ENCODE peak calls at places on chromosomes 1 and 21, in six cellular contexts. One of them, this sample, is unnamed.

GRCh38 chr1:179599623-179600249 is 8.1 kb downstream of the TDRD5 start:
- DNase-seq in NB4: peak
- DNase-seq in neural progenitor cell: peak
- DNase-seq in heart right ventricle: no peak
- DNase-seq in tibial nerve: no peak
- DNase-seq in OCI-LY7: peak
- DNase-seq in this sample: peak

GRCh38 chr1:30790850-30791778 is 33.5 kb upstream of the LAPTM5 start:
- DNase-seq in NB4: peak
- DNase-seq in neural progenitor cell: no peak
- DNase-seq in heart right ventricle: no peak
- DNase-seq in tibial nerve: no peak
- DNase-seq in OCI-LY7: peak
- DNase-seq in this sample: peak

GRCh38 chr1:243513726-243514491 is 258.1 kb downstream of the SDCCAG8 start:
- DNase-seq in NB4: no peak
- DNase-seq in neural progenitor cell: no peak
- DNase-seq in heart right ventricle: no peak
- DNase-seq in tibial nerve: no peak
- DNase-seq in OCI-LY7: no peak
- DNase-seq in this sample: no peak

GRCh38 chr1:33640114-33640660 is 167.7 kb downstream of the ZSCAN20 start:
- DNase-seq in NB4: no peak
- DNase-seq in neural progenitor cell: no peak
- DNase-seq in heart right ventricle: no peak
- DNase-seq in tibial nerve: no peak
- DNase-seq in OCI-LY7: no peak
- DNase-seq in this sample: no peak

GRCh38 chr1:40820911-40821693 is 37.5 kb downstream of the KCNQ4 start:
- DNase-seq in NB4: no peak
- DNase-seq in neural progenitor cell: no peak
- DNase-seq in heart right ventricle: no peak
- DNase-seq in tibial nerve: no peak
- DNase-seq in OCI-LY7: no peak
- DNase-seq in this sample: no peak

GRCh38 chr1:235999259-235999925 is 65.5 kb downstream of the NID1 start:
- DNase-seq in NB4: peak
- DNase-seq in neural progenitor cell: no peak
- DNase-seq in heart right ventricle: peak
- DNase-seq in tibial nerve: no peak
- DNase-seq in OCI-LY7: no peak
- DNase-seq in this sample: peak

GRCh38 chr1:101051688-101052638 is 26.4 kb upstream of the DPH5 start:
- DNase-seq in NB4: no peak
- DNase-seq in neural progenitor cell: no peak
- DNase-seq in heart right ventricle: no peak
- DNase-seq in tibial nerve: no peak
- DNase-seq in OCI-LY7: peak
- DNase-seq in this sample: peak

GRCh38 chr1:205013683-205014367 is 29.2 kb upstream of the CNTN2 start:
- DNase-seq in NB4: no peak
- DNase-seq in neural progenitor cell: peak
- DNase-seq in heart right ventricle: peak
- DNase-seq in tibial nerve: no peak
- DNase-seq in OCI-LY7: no peak
- DNase-seq in this sample: no peak

GRCh38 chr1:67170751-67171573 is 4.7 kb downstream of the IL23R start:
- DNase-seq in NB4: no peak
- DNase-seq in neural progenitor cell: no peak
- DNase-seq in heart right ventricle: no peak
- DNase-seq in tibial nerve: no peak
- DNase-seq in OCI-LY7: no peak
- DNase-seq in this sample: no peak

GRCh38 chr1:177847843-177848242 is 122.0 kb downstream of the SEC16B start:
- DNase-seq in NB4: no peak
- DNase-seq in neural progenitor cell: no peak
- DNase-seq in heart right ventricle: no peak
- DNase-seq in tibial nerve: no peak
- DNase-seq in OCI-LY7: no peak
- DNase-seq in this sample: no peak

GRCh38 chr1:225875044-225875822 is 6.9 kb downstream of the TMEM63A start:
- DNase-seq in NB4: no peak
- DNase-seq in neural progenitor cell: no peak
- DNase-seq in heart right ventricle: no peak
- DNase-seq in tibial nerve: no peak
- DNase-seq in OCI-LY7: no peak
- DNase-seq in this sample: no peak

GRCh38 chr1:225866061-225866844 is 15.9 kb downstream of the TMEM63A start:
- DNase-seq in NB4: peak
- DNase-seq in neural progenitor cell: no peak
- DNase-seq in heart right ventricle: no peak
- DNase-seq in tibial nerve: no peak
- DNase-seq in OCI-LY7: no peak
- DNase-seq in this sample: no peak

GRCh38 chr1:231075497-231075896 is 35.4 kb upstream of the FAM89A start:
- DNase-seq in NB4: no peak
- DNase-seq in neural progenitor cell: no peak
- DNase-seq in heart right ventricle: no peak
- DNase-seq in tibial nerve: no peak
- DNase-seq in OCI-LY7: no peak
- DNase-seq in this sample: no peak

GRCh38 chr1:160658956-160659255 is 12.1 kb upstream of the SLAMF1 start:
- DNase-seq in NB4: peak
- DNase-seq in neural progenitor cell: no peak
- DNase-seq in heart right ventricle: no peak
- DNase-seq in tibial nerve: no peak
- DNase-seq in OCI-LY7: no peak
- DNase-seq in this sample: peak

GRCh38 chr1:116881879-116882520 is 27.7 kb upstream of the PTGFRN start:
- DNase-seq in NB4: peak
- DNase-seq in neural progenitor cell: peak
- DNase-seq in heart right ventricle: peak
- DNase-seq in tibial nerve: no peak
- DNase-seq in OCI-LY7: peak
- DNase-seq in this sample: peak

GRCh38 chr1:57957576-57957975 is 533.7 kb upstream of the DAB1 start:
- DNase-seq in NB4: no peak
- DNase-seq in neural progenitor cell: no peak
- DNase-seq in heart right ventricle: no peak
- DNase-seq in tibial nerve: no peak
- DNase-seq in OCI-LY7: no peak
- DNase-seq in this sample: no peak

GRCh38 chr1:192080671-192081070 is 77.6 kb upstream of the RGS18 start:
- DNase-seq in NB4: no peak
- DNase-seq in neural progenitor cell: no peak
- DNase-seq in heart right ventricle: no peak
- DNase-seq in tibial nerve: no peak
- DNase-seq in OCI-LY7: no peak
- DNase-seq in this sample: no peak

DNA sequence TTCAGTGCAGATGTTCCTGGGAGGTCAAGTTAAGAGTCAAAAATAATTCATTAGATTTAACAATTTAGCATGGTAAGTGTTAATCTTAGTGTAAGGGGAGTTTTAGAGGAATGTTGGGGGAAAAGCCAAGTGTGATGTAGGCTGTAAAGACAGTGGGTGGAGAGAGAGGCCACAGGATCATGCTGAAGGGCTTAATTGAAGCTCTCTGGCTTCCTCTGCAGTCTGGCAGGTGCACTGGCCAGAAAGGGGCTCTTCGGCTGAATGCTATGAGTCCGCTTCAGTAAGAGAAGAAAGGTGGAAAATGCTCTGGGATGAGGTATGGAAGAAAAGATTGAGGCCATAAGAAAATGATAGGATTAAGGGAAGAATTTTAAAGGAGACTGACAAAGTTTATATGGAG is 3.0 kb downstream of the BRDT start:
- DNase-seq in NB4: no peak
- DNase-seq in neural progenitor cell: peak
- DNase-seq in heart right ventricle: no peak
- DNase-seq in tibial nerve: no peak
- DNase-seq in OCI-LY7: no peak
- DNase-seq in this sample: no peak
- TF ChIP-seq CTCF in NB4: no peak
- TF ChIP-seq CTCF in neural progenitor cell: peak
- TF ChIP-seq CTCF in heart right ventricle: no peak
- TF ChIP-seq CTCF in tibial nerve: no peak
- TF ChIP-seq CTCF in OCI-LY7: no peak
- TF ChIP-seq CTCF in this sample: no peak

DNA sequence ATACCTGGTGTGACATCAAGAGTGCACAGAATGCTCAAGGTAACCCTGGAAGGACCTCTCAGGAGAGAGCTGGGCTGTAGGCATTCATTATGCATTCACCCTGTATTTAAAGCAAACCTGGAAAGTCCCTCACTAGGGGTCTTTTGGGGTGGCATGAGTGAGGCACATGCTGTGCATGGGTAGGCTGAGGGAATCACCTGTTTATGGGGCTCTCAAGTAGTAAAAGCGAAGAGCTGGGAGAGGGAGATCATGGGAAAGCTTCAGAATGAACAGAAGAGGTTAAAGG is 736 bp downstream of the EFNA1 start:
- DNase-seq in NB4: no peak
- DNase-seq in neural progenitor cell: no peak
- DNase-seq in heart right ventricle: no peak
- DNase-seq in tibial nerve: no peak
- DNase-seq in OCI-LY7: no peak
- DNase-seq in this sample: no peak
- H3K4me3 ChIP-seq in NB4: no peak
- H3K4me3 ChIP-seq in neural progenitor cell: peak
- H3K4me3 ChIP-seq in heart right ventricle: peak
- H3K4me3 ChIP-seq in tibial nerve: peak
- H3K4me3 ChIP-seq in OCI-LY7: no peak
- H3K4me3 ChIP-seq in this sample: no peak

GRCh38 chr1:233406994-233407631 is 79.6 kb downstream of the MAP3K21 start:
- DNase-seq in NB4: no peak
- DNase-seq in neural progenitor cell: no peak
- DNase-seq in heart right ventricle: no peak
- DNase-seq in tibial nerve: no peak
- DNase-seq in OCI-LY7: no peak
- DNase-seq in this sample: peak
- TF ChIP-seq CTCF in NB4: no peak
- TF ChIP-seq CTCF in neural progenitor cell: no peak
- TF ChIP-seq CTCF in heart right ventricle: no peak
- TF ChIP-seq CTCF in tibial nerve: no peak
- TF ChIP-seq CTCF in OCI-LY7: no peak
- TF ChIP-seq CTCF in this sample: no peak

DNA sequence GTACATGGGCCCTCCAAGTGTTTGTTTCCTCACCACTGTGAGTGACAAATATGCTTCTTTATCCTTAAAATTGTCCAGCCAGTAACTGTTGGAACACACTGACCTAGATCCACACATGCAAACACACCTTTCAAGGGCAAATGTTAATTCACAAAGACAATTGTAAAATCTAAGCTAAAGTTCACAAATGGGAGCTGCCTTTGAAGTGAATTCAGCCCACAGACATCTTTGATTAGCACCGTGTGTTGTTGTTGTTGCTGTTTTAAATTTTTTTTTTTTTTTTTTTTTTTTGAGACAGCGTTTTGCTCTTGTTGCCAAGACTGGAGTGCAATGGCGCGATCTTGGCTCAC is 52.3 kb upstream of the SLC16A1 start:
- DNase-seq in NB4: no peak
- DNase-seq in neural progenitor cell: no peak
- DNase-seq in heart right ventricle: no peak
- DNase-seq in tibial nerve: no peak
- DNase-seq in OCI-LY7: no peak
- DNase-seq in this sample: no peak
- H3K4me3 ChIP-seq in NB4: no peak
- H3K4me3 ChIP-seq in neural progenitor cell: no peak
- H3K4me3 ChIP-seq in heart right ventricle: no peak
- H3K4me3 ChIP-seq in tibial nerve: no peak
- H3K4me3 ChIP-seq in OCI-LY7: no peak
- H3K4me3 ChIP-seq in this sample: no peak

DNA sequence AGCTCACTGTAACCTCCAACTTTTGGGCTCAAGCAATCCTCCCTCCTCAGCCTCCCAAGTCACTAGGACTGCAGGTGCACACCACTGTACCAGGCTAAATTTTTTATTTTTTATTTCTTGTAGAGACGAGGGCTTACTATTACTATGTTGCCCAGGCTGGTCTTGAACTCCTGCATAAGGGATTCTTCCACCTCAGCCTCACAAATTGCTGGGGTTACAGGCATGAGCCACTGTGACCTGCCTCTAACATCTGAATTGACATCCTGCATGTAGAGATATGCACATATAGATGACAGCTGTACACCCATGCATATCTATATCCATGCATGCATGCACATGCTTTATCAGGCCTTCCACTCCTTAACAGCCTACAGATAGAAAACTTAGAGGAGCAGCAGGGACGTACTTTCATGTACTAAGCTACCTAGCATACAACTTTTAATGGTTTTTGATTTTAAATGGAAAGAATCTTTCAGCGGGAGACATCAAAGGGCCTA is 740.9 kb upstream of the TPTE start:
- DNase-seq in NB4: no peak
- DNase-seq in neural progenitor cell: no peak
- DNase-seq in heart right ventricle: no peak
- DNase-seq in tibial nerve: no peak
- DNase-seq in OCI-LY7: no peak
- DNase-seq in this sample: no peak
- TF ChIP-seq CTCF in NB4: no peak
- TF ChIP-seq CTCF in neural progenitor cell: no peak
- TF ChIP-seq CTCF in heart right ventricle: no peak
- TF ChIP-seq CTCF in tibial nerve: no peak
- TF ChIP-seq CTCF in OCI-LY7: no peak
- TF ChIP-seq CTCF in this sample: no peak